ENCODE peak calls at places on chromosomes 16 and 17, in six cellular contexts. One of them, this sample, is unnamed.

GRCh38 chr17:27651411-27652345 is 20.7 kb downstream of the LGALS9 start:
- DNase-seq in fibroblast of pulmonary artery: peak; percentile 65
- DNase-seq in mammary epithelial cell: peak; percentile 14
- DNase-seq in iris pigment epithelial cell: peak; percentile 16
- DNase-seq in stimulated activated CD8-positive, alpha-beta memory T cell treated with anti-CD3 and anti-CD28 coated beads, Interleukin-4, amount 100 ng/mL, for 1 hour: peak; percentile 31
- DNase-seq in stromal cell of bone marrow: no peak
- DNase-seq in this sample: no peak

GRCh38 chr17:4116516-4116915 is 26.3 kb downstream of the ZZEF1 start:
- DNase-seq in fibroblast of pulmonary artery: no peak
- DNase-seq in mammary epithelial cell: no peak
- DNase-seq in iris pigment epithelial cell: no peak
- DNase-seq in stromal cell of bone marrow: no peak
- DNase-seq in stimulated activated CD8-positive, alpha-beta memory T cell treated with anti-CD3 and anti-CD28 coated beads, Interleukin-4, amount 100 ng/mL, for 1 hour: no peak
- DNase-seq in this sample: no peak

GRCh38 chr17:6454495-6455320 is 10.5 kb downstream of the PIMREG start:
- DNase-seq in iris pigment epithelial cell: no peak
- DNase-seq in stromal cell of bone marrow: no peak
- DNase-seq in mammary epithelial cell: no peak
- DNase-seq in fibroblast of pulmonary artery: no peak
- DNase-seq in stimulated activated CD8-positive, alpha-beta memory T cell treated with anti-CD3 and anti-CD28 coated beads, Interleukin-4, amount 100 ng/mL, for 1 hour: no peak
- DNase-seq in this sample: no peak

GRCh38 chr17:17943281-17943984 is 28.8 kb downstream of the TOM1L2 start:
- DNase-seq in stromal cell of bone marrow: no peak
- DNase-seq in mammary epithelial cell: no peak
- DNase-seq in iris pigment epithelial cell: no peak
- DNase-seq in fibroblast of pulmonary artery: no peak
- DNase-seq in stimulated activated CD8-positive, alpha-beta memory T cell treated with anti-CD3 and anti-CD28 coated beads, Interleukin-4, amount 100 ng/mL, for 1 hour: no peak
- DNase-seq in this sample: no peak

GRCh38 chr16:66988197-66988788 is at the start of gene CES4A:
- DNase-seq in mammary epithelial cell: peak; percentile 78
- DNase-seq in fibroblast of pulmonary artery: peak; percentile 50
- DNase-seq in stimulated activated CD8-positive, alpha-beta memory T cell treated with anti-CD3 and anti-CD28 coated beads, Interleukin-4, amount 100 ng/mL, for 1 hour: no peak
- DNase-seq in iris pigment epithelial cell: peak; percentile 71
- DNase-seq in stromal cell of bone marrow: no peak
- DNase-seq in this sample: peak; percentile 54

GRCh38 chr16:57284206-57284951 is at the start of gene PLLP:
- DNase-seq in stromal cell of bone marrow: no peak
- DNase-seq in iris pigment epithelial cell: peak; percentile 42
- DNase-seq in fibroblast of pulmonary artery: no peak
- DNase-seq in stimulated activated CD8-positive, alpha-beta memory T cell treated with anti-CD3 and anti-CD28 coated beads, Interleukin-4, amount 100 ng/mL, for 1 hour: no peak
- DNase-seq in mammary epithelial cell: peak; percentile 57
- DNase-seq in this sample: no peak

GRCh38 chr17:70405492-70406220 is 236.3 kb downstream of the KCNJ2 start:
- DNase-seq in stromal cell of bone marrow: peak; percentile 92
- DNase-seq in iris pigment epithelial cell: peak; percentile 98
- DNase-seq in fibroblast of pulmonary artery: peak; percentile 88
- DNase-seq in stimulated activated CD8-positive, alpha-beta memory T cell treated with anti-CD3 and anti-CD28 coated beads, Interleukin-4, amount 100 ng/mL, for 1 hour: no peak
- DNase-seq in mammary epithelial cell: peak; percentile 93
- DNase-seq in this sample: peak; percentile 91

GRCh38 chr17:73956595-73957465 is 246.6 kb upstream of the RPL38 start:
- DNase-seq in stromal cell of bone marrow: no peak
- DNase-seq in stimulated activated CD8-positive, alpha-beta memory T cell treated with anti-CD3 and anti-CD28 coated beads, Interleukin-4, amount 100 ng/mL, for 1 hour: peak; percentile 15
- DNase-seq in iris pigment epithelial cell: no peak
- DNase-seq in fibroblast of pulmonary artery: peak; percentile 7
- DNase-seq in mammary epithelial cell: peak; percentile 12
- DNase-seq in this sample: no peak

GRCh38 chr17:17971431-17972125 is 622 bp downstream of the TOM1L2 start:
- DNase-seq in fibroblast of pulmonary artery: no peak
- DNase-seq in stimulated activated CD8-positive, alpha-beta memory T cell treated with anti-CD3 and anti-CD28 coated beads, Interleukin-4, amount 100 ng/mL, for 1 hour: no peak
- DNase-seq in stromal cell of bone marrow: no peak
- DNase-seq in mammary epithelial cell: no peak
- DNase-seq in iris pigment epithelial cell: no peak
- DNase-seq in this sample: no peak

GRCh38 chr17:38943607-38944006 is 18.2 kb downstream of the LASP1NB start:
- DNase-seq in fibroblast of pulmonary artery: no peak
- DNase-seq in stimulated activated CD8-positive, alpha-beta memory T cell treated with anti-CD3 and anti-CD28 coated beads, Interleukin-4, amount 100 ng/mL, for 1 hour: no peak
- DNase-seq in iris pigment epithelial cell: peak; percentile 47
- DNase-seq in mammary epithelial cell: no peak
- DNase-seq in stromal cell of bone marrow: no peak
- DNase-seq in this sample: no peak

GRCh38 chr16:16120382-16121184 is 102.7 kb downstream of the ABCC6 start:
- DNase-seq in mammary epithelial cell: no peak
- DNase-seq in fibroblast of pulmonary artery: peak; percentile 48
- DNase-seq in stromal cell of bone marrow: no peak
- DNase-seq in iris pigment epithelial cell: peak; percentile 28
- DNase-seq in stimulated activated CD8-positive, alpha-beta memory T cell treated with anti-CD3 and anti-CD28 coated beads, Interleukin-4, amount 100 ng/mL, for 1 hour: no peak
- DNase-seq in this sample: no peak